ENCODE peak calls at places on chromosomes 12 and 14, in six cellular contexts. One of them, this sample, is unnamed.

GRCh38 chr14:31886161-31886835 is 190.8 kb upstream of the ARHGAP5 start:
- DNase-seq in astrocyte of the spinal cord: peak
- DNase-seq in activated CD4-positive, alpha-beta T cell treated with anti-CD3 and anti-CD28 coated beads for 48 hours: no peak
- DNase-seq in mesendoderm: no peak
- DNase-seq in Right ventricle myocardium superior: no peak
- DNase-seq in AG04450: no peak
- DNase-seq in this sample: no peak

GRCh38 chr14:56666294-56666693 is 86.7 kb downstream of the TMEM260 start:
- DNase-seq in astrocyte of the spinal cord: no peak
- DNase-seq in activated CD4-positive, alpha-beta T cell treated with anti-CD3 and anti-CD28 coated beads for 48 hours: no peak
- DNase-seq in mesendoderm: peak
- DNase-seq in Right ventricle myocardium superior: no peak
- DNase-seq in AG04450: no peak
- DNase-seq in this sample: no peak

GRCh38 chr12:122894173-122895121 is 1.5 kb downstream of the VPS37B start:
- DNase-seq in astrocyte of the spinal cord: no peak
- DNase-seq in activated CD4-positive, alpha-beta T cell treated with anti-CD3 and anti-CD28 coated beads for 48 hours: no peak
- DNase-seq in mesendoderm: peak
- DNase-seq in Right ventricle myocardium superior: no peak
- DNase-seq in AG04450: no peak
- DNase-seq in this sample: no peak

GRCh38 chr12:110934093-110934852 is 13.9 kb upstream of the MYL2 start:
- DNase-seq in astrocyte of the spinal cord: no peak
- DNase-seq in activated CD4-positive, alpha-beta T cell treated with anti-CD3 and anti-CD28 coated beads for 48 hours: no peak
- DNase-seq in mesendoderm: peak
- DNase-seq in Right ventricle myocardium superior: no peak
- DNase-seq in AG04450: no peak
- DNase-seq in this sample: peak

GRCh38 chr12:127355061-127355820 is 911.7 kb upstream of the TMEM132C start:
- DNase-seq in astrocyte of the spinal cord: peak
- DNase-seq in activated CD4-positive, alpha-beta T cell treated with anti-CD3 and anti-CD28 coated beads for 48 hours: no peak
- DNase-seq in mesendoderm: peak
- DNase-seq in Right ventricle myocardium superior: no peak
- DNase-seq in AG04450: no peak
- DNase-seq in this sample: peak

GRCh38 chr12:68106160-68106559 is 53.4 kb downstream of the IFNG start:
- DNase-seq in astrocyte of the spinal cord: peak
- DNase-seq in activated CD4-positive, alpha-beta T cell treated with anti-CD3 and anti-CD28 coated beads for 48 hours: no peak
- DNase-seq in mesendoderm: no peak
- DNase-seq in Right ventricle myocardium superior: no peak
- DNase-seq in AG04450: no peak
- DNase-seq in this sample: no peak

GRCh38 chr12:58363971-58364370 is 422.6 kb downstream of the ATP23 start:
- DNase-seq in astrocyte of the spinal cord: no peak
- DNase-seq in activated CD4-positive, alpha-beta T cell treated with anti-CD3 and anti-CD28 coated beads for 48 hours: no peak
- DNase-seq in mesendoderm: no peak
- DNase-seq in Right ventricle myocardium superior: no peak
- DNase-seq in AG04450: no peak
- DNase-seq in this sample: no peak

GRCh38 chr12:116551952-116552749 is 7.0 kb upstream of the MAP1LC3B2 start:
- DNase-seq in astrocyte of the spinal cord: peak
- DNase-seq in activated CD4-positive, alpha-beta T cell treated with anti-CD3 and anti-CD28 coated beads for 48 hours: no peak
- DNase-seq in mesendoderm: no peak
- DNase-seq in Right ventricle myocardium superior: no peak
- DNase-seq in AG04450: no peak
- DNase-seq in this sample: peak

GRCh38 chr12:27814411-27814810 is 34.4 kb upstream of the MANSC4 start:
- DNase-seq in astrocyte of the spinal cord: no peak
- DNase-seq in activated CD4-positive, alpha-beta T cell treated with anti-CD3 and anti-CD28 coated beads for 48 hours: no peak
- DNase-seq in mesendoderm: no peak
- DNase-seq in Right ventricle myocardium superior: no peak
- DNase-seq in AG04450: no peak
- DNase-seq in this sample: no peak

GRCh38 chr14:104728631-104729030 is 4.6 kb downstream of the ADSS1 start:
- DNase-seq in astrocyte of the spinal cord: no peak
- DNase-seq in activated CD4-positive, alpha-beta T cell treated with anti-CD3 and anti-CD28 coated beads for 48 hours: no peak
- DNase-seq in mesendoderm: no peak
- DNase-seq in Right ventricle myocardium superior: no peak
- DNase-seq in AG04450: no peak
- DNase-seq in this sample: no peak

GRCh38 chr12:26701604-26702215 is 131.3 kb downstream of the ITPR2 start:
- DNase-seq in astrocyte of the spinal cord: peak
- DNase-seq in activated CD4-positive, alpha-beta T cell treated with anti-CD3 and anti-CD28 coated beads for 48 hours: no peak
- DNase-seq in mesendoderm: peak
- DNase-seq in Right ventricle myocardium superior: no peak
- DNase-seq in AG04450: no peak
- DNase-seq in this sample: peak

GRCh38 chr12:132326646-132327045 is 2.7 kb downstream of the GALNT9 start:
- DNase-seq in astrocyte of the spinal cord: no peak
- DNase-seq in activated CD4-positive, alpha-beta T cell treated with anti-CD3 and anti-CD28 coated beads for 48 hours: no peak
- DNase-seq in mesendoderm: no peak
- DNase-seq in Right ventricle myocardium superior: no peak
- DNase-seq in AG04450: no peak
- DNase-seq in this sample: no peak